ENCODE peak calls at places on chromosomes 3 and 15, in six cellular contexts. J, G, R, B, U and M are unnamed samples.
A peak's percentile ranks its signal among the peaks of the same experiment; 100 is the strongest.

GRCh38 chr3:73144828-73145227 is 83.4 kb downstream of the EBLN2 start:
- DNase-seq in B (no peak), J (no peak), U (no peak), R (no peak), G (no peak), M (peak; percentile 2)

GRCh38 chr3:52246728-52247454 is 1.3 kb downstream of the PPM1M start:
- DNase-seq in U (no peak), G (peak; percentile 68), R (peak; percentile 88), B (no peak), J (no peak), M (no peak)

GRCh38 chr3:161890147-161890625 is 393.6 kb downstream of the OTOL1 start:
- DNase-seq in U (no peak), R (peak; percentile 67), B (peak; percentile 58), G (peak; percentile 78), J (no peak), M (peak; percentile 50)

GRCh38 chr3:190566043-190566933 is 52.4 kb downstream of the IL1RAP start:
- DNase-seq in J (peak; percentile 76), B (peak; percentile 93), R (peak; percentile 76), U (peak; percentile 23), G (peak; percentile 86), M (peak; percentile 66)

GRCh38 chr3:121895121-121895520 is 920 bp downstream of the SLC15A2 start:
- DNase-seq in U (no peak), G (no peak), B (peak; percentile 32), J (no peak), R (no peak), M (no peak)

GRCh38 chr3:189739396-189739795 is 108.2 kb downstream of the TP63 start:
- DNase-seq in G (no peak), U (no peak), J (no peak), R (no peak), B (no peak), M (no peak)

GRCh38 chr3:177150970-177151627 is 46.2 kb downstream of the TBL1XR1 start:
- DNase-seq in B (peak; percentile 28), J (no peak), G (no peak), U (no peak), R (no peak), M (no peak)

GRCh38 chr3:115071611-115072010 is 75.5 kb downstream of the ZBTB20 start:
- DNase-seq in G (no peak), J (no peak), B (no peak), U (no peak), R (no peak), M (no peak)

GRCh38 chr3:1462916-1463315 is 370.1 kb downstream of the CNTN6 start:
- DNase-seq in U (no peak), R (no peak), J (no peak), G (no peak), B (no peak), M (no peak)

GRCh38 chr3:14405120-14405885 is 2.9 kb downstream of the SLC6A6 start:
- DNase-seq in J (no peak), U (no peak), R (no peak), B (no peak), G (no peak), M (no peak)

GRCh38 chr3:10977864-10978510 is 14.6 kb upstream of the SLC6A1 start:
- DNase-seq in B (no peak), G (no peak), U (no peak), J (no peak), R (no peak), M (peak; percentile 81)

GRCh38 chr15:66862111-66862815 is 160.2 kb downstream of the SMAD6 start:
- DNase-seq in R (no peak), G (no peak), B (no peak), J (no peak), U (no peak), M (peak; percentile 69)

GRCh38 chr15:78103406-78104118 is 11.2 kb downstream of the SH2D7 start:
- DNase-seq in U (no peak), B (no peak), G (peak; percentile 63), R (no peak), J (no peak), M (no peak)

GRCh38 chr3:11768604-11769003 is 78.1 kb downstream of the TAMM41 start:
- DNase-seq in G (no peak), B (no peak), J (no peak), U (no peak), R (no peak), M (no peak)

GRCh38 chr3:123134671-123135070 is 67.1 kb upstream of the SEC22A start:
- DNase-seq in R (no peak), G (no peak), U (no peak), J (no peak), B (no peak), M (no peak)

DNA sequence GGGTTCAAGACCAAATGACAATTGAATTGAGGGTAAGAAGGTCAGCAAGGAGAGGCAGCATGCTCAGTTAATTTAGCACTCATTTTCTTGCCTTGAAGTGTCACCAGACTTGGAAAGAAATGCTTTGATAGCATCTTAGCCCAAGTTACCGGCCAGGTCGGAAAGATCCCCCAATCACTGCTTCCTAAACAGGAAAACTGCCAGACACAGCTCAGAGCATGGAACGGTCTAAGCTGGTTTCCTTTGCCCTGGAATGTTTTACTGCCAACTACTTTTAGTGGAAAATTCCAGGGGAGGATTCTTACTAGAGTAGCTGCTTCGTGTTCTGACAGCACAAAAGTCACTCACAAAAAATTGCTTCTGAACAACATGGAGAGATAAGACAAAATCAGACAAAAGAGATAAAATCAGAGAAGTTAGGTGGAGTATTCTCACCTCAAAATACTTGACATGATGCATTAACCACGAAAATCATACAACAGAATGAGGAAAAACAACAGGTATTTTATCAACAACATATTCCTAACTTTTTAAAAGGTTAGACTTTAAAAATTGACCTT is 65.5 kb downstream of the CCR4 start:
- DNase-seq in G (no peak), U (no peak), B (no peak), J (no peak), R (no peak), M (no peak)
- H3K4me3 ChIP-seq in G (no peak overlapping the region), U (no peak overlapping the region), B (no peak overlapping the region), J (no peak overlapping the region), R (no peak overlapping the region), M (no peak overlapping the region)

GRCh38 chr15:47517737-47518136 is 199.6 kb upstream of the SEMA6D start:
- DNase-seq in R (no peak), J (no peak), G (no peak), U (peak; percentile 10), B (no peak), M (no peak)

GRCh38 chr15:47516576-47517371 is 200.5 kb upstream of the SEMA6D start:
- DNase-seq in U (no peak), R (no peak), G (no peak), B (no peak), J (no peak), M (no peak)

GRCh38 chr15:47511241-47511640 is 206.1 kb upstream of the SEMA6D start:
- DNase-seq in J (no peak), B (no peak), U (no peak), G (no peak), R (no peak), M (no peak)

GRCh38 chr15:47513496-47513895 is 203.8 kb upstream of the SEMA6D start:
- DNase-seq in B (no peak), U (no peak), R (no peak), G (no peak), J (no peak), M (no peak)

DNA sequence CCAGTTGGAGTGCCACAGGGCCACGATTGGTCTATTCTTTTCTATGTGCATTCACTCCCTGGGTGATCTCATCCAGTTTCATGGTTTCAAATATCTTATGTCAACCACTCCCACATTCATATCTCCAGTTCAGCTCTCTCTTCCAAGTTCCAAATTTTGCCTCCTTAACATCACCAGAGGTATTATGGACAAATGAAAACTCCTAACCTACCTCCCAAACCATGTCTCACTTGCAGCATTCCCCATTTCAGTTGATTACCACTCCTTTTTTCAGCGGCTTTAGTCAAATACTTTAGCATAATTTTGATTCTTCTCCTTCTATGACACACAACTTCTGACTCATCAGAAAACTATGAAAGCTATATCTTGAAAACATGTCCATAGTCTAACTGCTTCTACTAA is 203.1 kb upstream of the SEMA6D start:
- DNase-seq in B (no peak), R (no peak), U (no peak), G (no peak), J (no peak), M (no peak)
- H3K9me3 ChIP-seq in B (no peaks in the 10 kb centered on the region), R (no peaks in the 10 kb centered on the region), U (no peaks in the 10 kb centered on the region), G (no peaks in the 10 kb centered on the region), J (no peaks in the 10 kb centered on the region), M (peaks cover 9% of the 10 kb centered on the region)

GRCh38 chr3:152331018-152331541 is 62.4 kb downstream of the MBNL1 start:
- DNase-seq in U (no peak), B (peak; percentile 34), J (no peak), G (no peak), R (no peak), M (no peak)

GRCh38 chr3:152331975-152332374 is 63.2 kb downstream of the MBNL1 start:
- DNase-seq in R (no peak), U (no peak), B (no peak), G (no peak), J (no peak), M (no peak)

GRCh38 chr3:152325136-152325535 is 56.4 kb downstream of the MBNL1 start:
- DNase-seq in G (no peak), J (no peak), R (no peak), B (no peak), U (no peak), M (no peak)

GRCh38 chr3:152330565-152330964 is 61.8 kb downstream of the MBNL1 start:
- DNase-seq in B (no peak), R (no peak), J (no peak), G (no peak), U (no peak), M (no peak)

GRCh38 chr3:152328841-152329240 is 60.1 kb downstream of the MBNL1 start:
- DNase-seq in G (no peak), U (no peak), B (peak; percentile 53), J (no peak), R (no peak), M (no peak)
- H3K4me3 ChIP-seq in G (no peak overlapping the region), U (no peak overlapping the region), B (no peak overlapping the region), J (no peak overlapping the region), R (no peak overlapping the region), M (no peak overlapping the region)

DNA sequence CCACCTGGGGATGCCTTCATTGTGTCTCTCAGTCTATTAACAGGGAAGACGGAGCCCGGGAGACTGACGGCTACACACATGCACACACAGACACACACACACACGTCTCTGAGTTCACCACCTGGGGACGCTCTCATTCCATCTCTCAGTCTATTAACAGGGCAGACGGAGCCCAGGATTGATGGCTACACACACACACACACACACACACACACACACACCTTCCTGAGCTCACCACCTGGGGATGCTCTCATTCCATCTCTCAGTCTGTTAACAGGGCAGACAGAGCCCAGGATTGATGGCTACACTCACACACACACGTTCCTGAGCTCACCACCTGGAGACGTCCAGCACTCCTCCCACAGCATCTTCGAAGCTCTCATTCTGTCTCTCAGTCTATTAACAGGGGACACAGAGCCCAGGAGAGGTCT is 143.9 kb downstream of the OR4M2 start:
- DNase-seq in U (no peak), J (peak; percentile 39), R (no peak), G (peak; percentile 43), B (no peak), M (no peak)
- H3K9me3 ChIP-seq in U (no peaks in the 10 kb centered on the region), J (no peaks in the 10 kb centered on the region), R (no peaks in the 10 kb centered on the region), G (no peaks in the 10 kb centered on the region), B (peaks cover 26% of the 10 kb centered on the region), M (peaks cover 69% of the 10 kb centered on the region)